ENCODE peak calls at places on chromosomes 3 and 15, in four cellular contexts. D, T, L and S are unnamed samples.

GRCh38 chr3:58639001-58639400 is 27.6 kb downstream of the FAM3D start:
- DNase-seq in D (peak), T (no peak), L (no peak), S (no peak)

GRCh38 chr3:146020969-146021368 is 140.0 kb downstream of the PLOD2 start:
- DNase-seq in D (no peak), T (no peak), L (no peak), S (no peak)

GRCh38 chr3:145017959-145018358 is 1046.3 kb downstream of the DIPK2A start:
- DNase-seq in D (peak), T (no peak), L (peak), S (no peak)

GRCh38 chr15:85691350-85692240 is 103.1 kb downstream of the KLHL25 start:
- DNase-seq in D (no peak), T (no peak), L (no peak), S (no peak)

GRCh38 chr3:195582947-195583346 is 793 bp downstream of the APOD start:
- DNase-seq in D (no peak), T (no peak), L (no peak), S (no peak)

GRCh38 chr15:49265911-49266310 is 95.9 kb downstream of the GALK2 start:
- DNase-seq in D (no peak), T (no peak), L (no peak), S (no peak)

GRCh38 chr3:129888739-129889138 is 4.8 kb downstream of the TMCC1 start:
- DNase-seq in D (peak), T (no peak), L (peak), S (peak)

GRCh38 chr3:147298511-147298982 is 107.8 kb downstream of the ZIC4 start:
- DNase-seq in D (peak), T (no peak), L (peak), S (peak)

GRCh38 chr3:170865209-170866094 is 4.5 kb downstream of the RPL22L1 start:
- DNase-seq in D (no peak), T (no peak), L (no peak), S (no peak)

GRCh38 chr3:109071349-109072142 is 46.4 kb downstream of the MORC1 start:
- DNase-seq in D (no peak), T (peak), L (no peak), S (no peak)

GRCh38 chr15:51841401-51842040 is 12.1 kb downstream of the TMOD3 start:
- DNase-seq in D (no peak), T (no peak), L (no peak), S (no peak)

GRCh38 chr3:150277444-150277843 is 130.7 kb upstream of the TSC22D2 start:
- DNase-seq in D (no peak), T (no peak), L (no peak), S (no peak)

GRCh38 chr3:112656045-112656444 is 15.1 kb upstream of the CCDC80 start:
- DNase-seq in D (no peak), T (no peak), L (no peak), S (no peak)

GRCh38 chr3:139101396-139101795 is 56.7 kb upstream of the PRR23C start:
- DNase-seq in D (no peak), T (no peak), L (no peak), S (no peak)

GRCh38 chr3:72458365-72458764 is 389.9 kb downstream of the SHQ1 start:
- DNase-seq in D (no peak), T (no peak), L (no peak), S (no peak)

GRCh38 chr3:180871901-180872300 is 40.6 kb upstream of the FXR1 start:
- DNase-seq in D (peak), T (no peak), L (peak), S (peak)

GRCh38 chr3:117486709-117487394 is 777.3 kb downstream of the TUSC7 start:
- DNase-seq in D (no peak), T (no peak), L (no peak), S (no peak)

GRCh38 chr15:80856809-80857377 is 77.7 kb downstream of the CEMIP start:
- DNase-seq in D (no peak), T (peak), L (peak), S (peak)

GRCh38 chr3:36792342-36792741 is 28.0 kb upstream of the DCLK3 start:
- DNase-seq in D (peak), T (no peak), L (no peak), S (peak)

GRCh38 chr3:45994661-45995369 is 809 bp downstream of the FYCO1 start:
- DNase-seq in D (no peak), T (no peak), L (no peak), S (no peak)

GRCh38 chr3:180913582-180914404 is 1.3 kb downstream of the FXR1 start:
- DNase-seq in D (peak), T (no peak), L (peak), S (peak)

GRCh38 chr3:138460536-138461205 is 26.3 kb downstream of the ESYT3 start:
- DNase-seq in D (no peak), T (no peak), L (no peak), S (no peak)

GRCh38 chr3:159263750-159264561 is 462.1 kb downstream of the MFSD1 start:
- DNase-seq in D (peak), T (no peak), L (peak), S (peak)

GRCh38 chr15:74200394-74200793 is 2.2 kb downstream of the STRA6 start:
- DNase-seq in D (peak), T (no peak), L (peak), S (peak)

GRCh38 chr3:195165264-195165608 is 105.7 kb downstream of the XXYLT1 start:
- DNase-seq in D (no peak), T (no peak), L (no peak), S (no peak)

GRCh38 chr3:60501303-60501702 is 749.9 kb downstream of the FHIT start:
- DNase-seq in D (no peak), T (no peak), L (no peak), S (no peak)

GRCh38 chr3:194365978-194366490 is 3.5 kb downstream of the LRRC15 start:
- DNase-seq in D (no peak), T (no peak), L (no peak), S (no peak)

GRCh38 chr3:54079314-54079713 is 43.0 kb upstream of the CACNA2D3 start:
- DNase-seq in D (no peak), T (no peak), L (no peak), S (no peak)

GRCh38 chr3:141875893-141876380 is 506 bp upstream of the ATP1B3 start:
- DNase-seq in D (peak), T (peak), L (no peak), S (peak)

GRCh38 chr15:68304611-68305337 is 27.2 kb downstream of the FEM1B start:
- DNase-seq in D (no peak), T (no peak), L (no peak), S (no peak)

GRCh38 chr15:43251185-43251862 is 15.4 kb downstream of the TGM5 start:
- DNase-seq in D (no peak), T (no peak), L (no peak), S (no peak)

GRCh38 chr3:73353661-73354217 is 271.0 kb downstream of the PDZRN3 start:
- DNase-seq in D (peak), T (no peak), L (no peak), S (peak)

GRCh38 chr15:50750227-50750597 is 15.3 kb downstream of the SPPL2A start:
- DNase-seq in D (no peak), T (no peak), L (no peak), S (no peak)

GRCh38 chr15:80931721-80932609 is 57.7 kb downstream of the MESD start:
- DNase-seq in D (no peak), T (no peak), L (no peak), S (no peak)

GRCh38 chr3:185460719-185461350 is 38.0 kb downstream of the TMEM41A start:
- DNase-seq in D (peak), T (no peak), L (peak), S (peak)

GRCh38 chr15:78450285-78450858 is 12.4 kb downstream of the IREB2 start:
- DNase-seq in D (no peak), T (no peak), L (no peak), S (no peak)
- TF ChIP-seq CTCF in D (no peak), T (no peak), L (no peak), S (no peak)

GRCh38 chr3:166425900-166426611 is 588.8 kb upstream of the BCHE start:
- DNase-seq in D (no peak), T (no peak), L (no peak), S (no peak)
- TF ChIP-seq CTCF in D (no peak), T (no peak), L (no peak), S (no peak)

GRCh38 chr3:128579927-128580326 is 70.7 kb downstream of the RPN1 start:
- DNase-seq in D (no peak), T (no peak), L (no peak), S (no peak)
- TF ChIP-seq CTCF in D (no peak), T (no peak), L (no peak), S (no peak)

GRCh38 chr15:91100561-91101355 is 701 bp downstream of the SV2B start:
- DNase-seq in D (no peak), T (no peak), L (no peak), S (peak)

GRCh38 chr15:91102546-91103330 is 2.7 kb downstream of the SV2B start:
- DNase-seq in D (no peak), T (no peak), L (no peak), S (no peak)

GRCh38 chr15:91101356-91101920 is 1.4 kb downstream of the SV2B start:
- DNase-seq in D (no peak), T (no peak), L (no peak), S (no peak)

GRCh38 chr15:91098451-91098850 is 1.6 kb upstream of the SV2B start:
- DNase-seq in D (no peak), T (no peak), L (no peak), S (no peak)

DNA sequence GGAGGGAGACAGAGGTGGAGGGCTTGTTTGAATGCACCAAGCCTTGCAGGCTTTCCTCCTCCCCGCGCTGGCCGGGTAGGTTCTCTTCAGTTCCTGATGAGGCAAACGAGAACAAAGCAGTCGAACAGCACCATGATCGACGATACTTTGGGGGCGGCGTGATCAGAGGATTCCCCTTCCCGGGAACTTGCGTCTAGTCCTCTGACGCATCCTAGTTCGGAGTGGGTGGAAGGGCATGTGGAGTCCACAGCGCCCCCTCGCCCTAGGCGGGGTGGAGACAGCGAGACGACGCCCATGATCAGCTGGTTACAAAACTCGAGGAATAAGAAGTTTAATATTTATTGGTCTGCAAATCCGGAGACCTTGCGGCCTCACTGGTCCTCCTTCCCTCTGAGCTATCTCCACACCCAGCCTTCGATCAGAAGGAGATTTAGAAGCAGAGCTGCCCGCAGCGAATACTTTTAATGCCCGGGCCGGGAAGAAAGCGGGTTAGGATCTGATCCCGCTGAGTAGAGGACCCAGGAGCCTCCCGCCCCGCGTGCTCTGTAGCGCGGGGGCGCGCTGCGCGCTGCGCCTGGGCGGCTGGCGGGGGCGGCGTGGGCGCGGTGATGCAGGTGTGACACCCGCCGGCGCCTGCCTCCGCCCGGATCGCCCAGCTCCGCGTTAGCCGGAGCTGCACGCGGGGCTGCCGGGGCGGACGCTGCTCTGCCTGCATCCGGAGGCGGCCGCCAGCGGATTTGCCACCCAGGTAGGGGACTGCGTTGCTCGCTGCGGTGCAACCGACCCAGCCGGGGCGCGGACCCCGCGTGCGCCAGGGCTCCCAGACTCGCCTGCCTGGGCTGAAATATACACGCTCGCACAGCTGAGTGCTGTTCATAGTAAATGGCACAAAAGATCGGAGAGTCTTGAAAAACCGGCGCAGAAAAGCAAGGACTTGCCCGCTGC is at the start of gene SV2B:
- DNase-seq in D (peak), T (peak), L (no peak), S (peak)
- TF ChIP-seq CTCF in D (no peak), T (no peak), L (peak), S (no peak)

GRCh38 chr15:39602143-39602542 is 21.3 kb downstream of the THBS1 start:
- DNase-seq in D (no peak), T (no peak), L (no peak), S (no peak)
- TF ChIP-seq CTCF in D (peak), T (no peak), L (no peak), S (peak)

GRCh38 chr3:113795693-113796092 is 42.9 kb upstream of the GRAMD1C start:
- DNase-seq in D (no peak), T (no peak), L (no peak), S (no peak)
- TF ChIP-seq CTCF in D (no peak), T (no peak), L (peak), S (no peak)

GRCh38 chr3:187166750-187167149 is 27.5 kb upstream of the RPL39L start:
- DNase-seq in D (no peak), T (no peak), L (no peak), S (no peak)

GRCh38 chr3:187167795-187168194 is 28.5 kb upstream of the RPL39L start:
- DNase-seq in D (no peak), T (no peak), L (no peak), S (no peak)

GRCh38 chr3:187161556-187161955 is 22.3 kb upstream of the RPL39L start:
- DNase-seq in D (no peak), T (no peak), L (no peak), S (no peak)

GRCh38 chr3:187169231-187169960 is 27.9 kb upstream of the RTP1 start:
- DNase-seq in D (peak), T (no peak), L (no peak), S (peak)

GRCh38 chr3:187165144-187165543 is 25.8 kb upstream of the RPL39L start:
- DNase-seq in D (peak), T (peak), L (peak), S (peak)
- TF ChIP-seq CTCF in D (peak), T (peak), L (peak), S (peak)

GRCh38 chr3:26657406-26657976 is 34.9 kb downstream of the LRRC3B start:
- DNase-seq in D (no peak), T (no peak), L (no peak), S (no peak)
- TF ChIP-seq CTCF in D (no peak), T (no peak), L (no peak), S (no peak)